ENCODE peak calls at places on chromosomes 5 and 9, in five cellular contexts. U is AG04449, L is cardiac fibroblast, N is K562, X is transverse colon. A is an unnamed sample.

GRCh38 chr9:29129763-29130162 is 1556.5 kb upstream of the C9orf72 start:
- DNase-seq in U (no peak), L (no peak), N (no peak), X (no peak), A (no peak)

GRCh38 chr9:19101203-19101602 is 1.5 kb downstream of the HAUS6 start:
- DNase-seq in U (no peak), L (no peak), N (no peak), X (no peak), A (no peak)

GRCh38 chr5:157109744-157110143 is 900 bp upstream of the HAVCR2 start:
- DNase-seq in U (no peak), L (no peak), N (no peak), X (no peak), A (no peak)

GRCh38 chr5:167063788-167064187 is 1227.7 kb upstream of the WWC1 start:
- DNase-seq in U (no peak), L (no peak), N (no peak), X (no peak), A (no peak)

GRCh38 chr9:95584176-95584575 is 67.4 kb upstream of the PTCH1 start:
- DNase-seq in U (no peak), L (no peak), N (no peak), X (no peak), A (no peak)

GRCh38 chr5:23994581-23995370 is 487.4 kb downstream of the PRDM9 start:
- DNase-seq in U (no peak), L (no peak), N (no peak), X (no peak), A (no peak)

GRCh38 chr5:66171349-66172344 is 27.5 kb downstream of the SREK1 start:
- DNase-seq in U (peak), L (peak), N (peak), X (peak), A (peak)

GRCh38 chr9:120402741-120403542 is 177.0 kb downstream of the CDK5RAP2 start:
- DNase-seq in U (peak), L (peak), N (peak), X (no peak), A (peak)

GRCh38 chr5:158124606-158125316 is 265.8 kb upstream of the CLINT1 start:
- DNase-seq in U (no peak), L (no peak), N (no peak), X (no peak), A (no peak)

GRCh38 chr5:6553986-6554385 is 78.9 kb downstream of the NSUN2 start:
- DNase-seq in U (no peak), L (no peak), N (no peak), X (no peak), A (no peak)

GRCh38 chr5:164809831-164810230 is 1304.4 kb downstream of the MAT2B start:
- DNase-seq in U (no peak), L (no peak), N (no peak), X (no peak), A (no peak)

GRCh38 chr9:89919171-89919681 is 314.4 kb downstream of the GADD45G start:
- DNase-seq in U (no peak), L (peak), N (peak), X (peak), A (no peak)

GRCh38 chr5:132022737-132023136 is 11.3 kb upstream of the ACSL6 start:
- DNase-seq in U (no peak), L (no peak), N (peak), X (no peak), A (no peak)

GRCh38 chr9:69178583-69179011 is 4.5 kb downstream of the TJP2 start:
- DNase-seq in U (no peak), L (no peak), N (no peak), X (no peak), A (no peak)

GRCh38 chr9:130846487-130847305 is 11.6 kb downstream of the ABL1 start:
- DNase-seq in U (no peak), L (peak), N (no peak), X (no peak), A (no peak)

GRCh38 chr5:123659495-123659894 is 147.5 kb downstream of the CSNK1G3 start:
- DNase-seq in U (peak), L (no peak), N (no peak), X (no peak), A (no peak)

GRCh38 chr9:95822583-95823431 is 52.7 kb upstream of the ERCC6L2 start:
- DNase-seq in U (peak), L (peak), N (no peak), X (no peak), A (peak)

GRCh38 chr5:110027527-110028322 is 338.0 kb downstream of the MAN2A1 start:
- DNase-seq in U (no peak), L (peak), N (no peak), X (no peak), A (no peak)

GRCh38 chr9:131682261-131682660 is 57.6 kb downstream of the RAPGEF1 start:
- DNase-seq in U (no peak), L (no peak), N (no peak), X (no peak), A (no peak)

GRCh38 chr5:157827429-157827828 is 31.5 kb downstream of the CLINT1 start:
- DNase-seq in U (no peak), L (peak), N (no peak), X (no peak), A (no peak)

GRCh38 chr9:87039809-87040392 is 92.6 kb upstream of the GAS1 start:
- DNase-seq in U (peak), L (peak), N (no peak), X (no peak), A (no peak)

GRCh38 chr5:108818613-108819272 is 71.0 kb downstream of the FER start:
- DNase-seq in U (peak), L (peak), N (no peak), X (no peak), A (no peak)

GRCh38 chr5:107123014-107123413 is 547.7 kb downstream of the EFNA5 start:
- DNase-seq in U (no peak), L (no peak), N (no peak), X (no peak), A (no peak)

GRCh38 chr9:91783411-91783810 is 166.6 kb downstream of the ROR2 start:
- DNase-seq in U (no peak), L (no peak), N (no peak), X (no peak), A (no peak)

GRCh38 chr5:32100230-32100629 is 73.9 kb downstream of the GOLPH3 start:
- DNase-seq in U (no peak), L (peak), N (no peak), X (no peak), A (no peak)

GRCh38 chr5:150554857-150555256 is 46.9 kb downstream of the NDST1 start:
- DNase-seq in U (no peak), L (no peak), N (no peak), X (no peak), A (no peak)

GRCh38 chr5:94694671-94695070 is 76.2 kb downstream of the SLF1 start:
- DNase-seq in U (no peak), L (peak), N (no peak), X (no peak), A (no peak)

GRCh38 chr9:137293482-137294090 is 8.5 kb downstream of the NRARP start:
- DNase-seq in U (no peak), L (no peak), N (no peak), X (peak), A (no peak)

GRCh38 chr5:149863830-149864229 is 80.8 kb downstream of the PDE6A start:
- DNase-seq in U (no peak), L (no peak), N (peak), X (no peak), A (no peak)

GRCh38 chr9:14198544-14199510 is 115.1 kb downstream of the NFIB start:
- DNase-seq in U (no peak), L (peak), N (no peak), X (peak), A (no peak)

GRCh38 chr9:33734911-33735310 is 60.5 kb upstream of the PRSS3 start:
- DNase-seq in U (no peak), L (no peak), N (no peak), X (peak), A (no peak)

GRCh38 chr5:172403191-172403794 is 51.0 kb downstream of the SH3PXD2B start:
- DNase-seq in U (no peak), L (peak), N (no peak), X (peak), A (no peak)

GRCh38 chr9:114513050-114513951 is 8.0 kb upstream of the WHRN start:
- DNase-seq in U (no peak), L (no peak), N (peak), X (peak), A (no peak)

GRCh38 chr5:149422429-149423286 is 43.6 kb upstream of the IL17B start:
- DNase-seq in U (no peak), L (peak), N (no peak), X (peak), A (no peak)

GRCh38 chr9:81690251-81690851 is 1.0 kb upstream of the TLE1 start:
- DNase-seq in U (no peak), L (peak), N (no peak), X (peak), A (no peak)

GRCh38 chr9:120913673-120914266 is 12.8 kb downstream of the TRAF1 start:
- DNase-seq in U (no peak), L (no peak), N (peak), X (no peak), A (no peak)

DNA sequence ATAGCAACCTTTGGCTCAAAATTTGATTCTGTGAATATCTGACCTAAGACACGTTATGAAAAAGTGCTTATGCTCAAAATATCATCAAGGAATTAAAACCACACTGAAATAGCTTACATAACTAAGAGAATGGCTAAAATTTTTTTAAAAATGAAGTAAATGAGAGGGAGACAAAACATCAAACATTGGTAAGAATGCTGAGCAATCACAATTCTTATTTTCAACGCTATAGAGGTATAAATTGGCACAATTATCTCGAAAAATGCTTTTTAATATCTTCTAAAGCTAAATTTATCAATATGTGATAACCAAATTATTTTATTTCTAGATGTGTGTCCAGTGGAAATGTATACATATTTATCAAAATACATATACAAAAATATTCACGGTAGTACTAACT is 381.3 kb downstream of the ANXA1 start:
- DNase-seq in U (no peak), L (no peak), N (no peak), X (no peak), A (no peak)
- TF ChIP-seq CTCF in U (no peak), L (no peak), N (no peak), X (no peak), A (no peak)

GRCh38 chr5:177433658-177434217 is 7.3 kb downstream of the GRK6 start:
- DNase-seq in U (no peak), L (no peak), N (no peak), X (no peak), A (no peak)

GRCh38 chr5:177435847-177436536 is 9.5 kb downstream of the GRK6 start:
- DNase-seq in U (no peak), L (no peak), N (no peak), X (no peak), A (no peak)

GRCh38 chr5:177432905-177433657 is 6.6 kb downstream of the GRK6 start:
- DNase-seq in U (no peak), L (no peak), N (no peak), X (no peak), A (no peak)

GRCh38 chr5:177434942-177435738 is 8.7 kb downstream of the GRK6 start:
- DNase-seq in U (no peak), L (no peak), N (no peak), X (no peak), A (no peak)

GRCh38 chr5:177434437-177434836 is 8.0 kb downstream of the GRK6 start:
- DNase-seq in U (no peak), L (no peak), N (no peak), X (no peak), A (no peak)
- H3K4me3 ChIP-seq in U (no peak), L (no peak), N (no peak), X (no peak), A (no peak)

GRCh38 chr9:135166566-135166965 is 79.1 kb downstream of the OLFM1 start:
- DNase-seq in U (no peak), L (no peak), N (peak), X (no peak), A (no peak)
- TF ChIP-seq CTCF in U (no peak), L (no peak), N (no peak), X (no peak), A (no peak)

GRCh38 chr9:136257381-136258298 is 12.0 kb upstream of the QSOX2 start:
- DNase-seq in U (no peak), L (no peak), N (no peak), X (no peak), A (no peak)
- H3K4me3 ChIP-seq in U (no peak), L (no peak), N (no peak), X (no peak), A (no peak)

GRCh38 chr5:25862276-25862675 is 1176.1 kb downstream of the CDH9 start:
- DNase-seq in U (no peak), L (no peak), N (peak), X (no peak), A (no peak)

GRCh38 chr5:25863811-25864210 is 1174.6 kb downstream of the CDH9 start:
- DNase-seq in U (no peak), L (no peak), N (no peak), X (no peak), A (no peak)

GRCh38 chr5:25858019-25858418 is 1180.4 kb downstream of the CDH9 start:
- DNase-seq in U (no peak), L (no peak), N (peak), X (no peak), A (no peak)
- TF ChIP-seq CTCF in U (no peak), L (no peak), N (no peak), X (no peak), A (no peak)

GRCh38 chr5:134004626-134005414 is at the start of gene VDAC1:
- DNase-seq in U (peak), L (peak), N (peak), X (peak), A (no peak)
- H3K4me3 ChIP-seq in U (peak), L (peak), N (peak), X (peak), A (peak)

GRCh38 chr9:462611-463010 is 247.9 kb downstream of the DOCK8 start:
- DNase-seq in U (no peak), L (no peak), N (no peak), X (no peak), A (no peak)

GRCh38 chr9:463455-464125 is 248.9 kb downstream of the DOCK8 start:
- DNase-seq in U (no peak), L (no peak), N (no peak), X (no peak), A (no peak)

GRCh38 chr9:456365-456764 is 241.7 kb downstream of the DOCK8 start:
- DNase-seq in U (no peak), L (peak), N (no peak), X (no peak), A (no peak)

DNA sequence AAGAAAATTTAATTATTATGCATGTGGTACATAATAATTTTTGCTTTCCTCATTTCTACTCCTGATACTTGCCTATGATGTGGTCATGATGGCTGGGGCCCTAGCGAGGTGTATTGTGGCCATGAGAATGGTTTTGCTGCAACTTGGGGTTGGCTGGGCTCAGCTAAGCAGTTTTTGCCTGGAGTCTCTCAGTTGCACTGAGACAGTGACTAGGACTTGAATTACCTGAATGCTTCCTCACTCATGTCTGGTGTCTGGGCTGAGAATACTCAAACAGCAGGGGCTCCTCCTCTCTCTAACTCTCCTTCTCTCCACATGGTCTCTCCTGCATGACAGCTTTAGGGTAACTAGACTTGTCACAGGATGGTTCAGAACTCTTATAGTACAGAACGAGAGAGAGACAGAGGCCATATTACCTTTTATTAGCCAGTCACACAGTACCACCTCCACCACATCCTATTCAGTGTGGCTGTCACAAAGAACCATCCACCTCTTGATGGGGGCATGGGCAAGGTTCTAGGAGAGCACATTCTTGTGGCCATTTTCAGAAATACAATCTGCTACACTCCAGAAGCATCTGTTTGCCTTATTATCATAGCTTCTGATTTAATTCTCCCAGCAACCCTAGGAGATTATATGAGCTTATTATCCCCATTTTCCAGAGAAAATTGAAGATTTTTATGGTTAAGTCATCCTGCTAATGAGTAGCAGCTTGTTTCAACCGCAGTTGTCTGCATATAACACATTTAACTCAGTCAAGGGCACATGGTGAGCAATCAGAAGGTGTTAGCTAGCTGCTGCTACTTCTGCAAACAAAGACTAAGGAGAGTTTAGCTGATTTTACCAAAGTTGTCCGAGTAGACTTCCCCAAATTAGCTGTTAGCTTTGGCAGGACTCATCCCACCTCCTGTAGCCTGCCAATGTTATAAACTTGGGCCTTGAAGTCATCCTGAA is 245.1 kb downstream of the DOCK8 start:
- DNase-seq in U (no peak), L (no peak), N (no peak), X (no peak), A (no peak)
- TF ChIP-seq CTCF in U (no peak), L (no peak), N (no peak), X (no peak), A (no peak)

DNA sequence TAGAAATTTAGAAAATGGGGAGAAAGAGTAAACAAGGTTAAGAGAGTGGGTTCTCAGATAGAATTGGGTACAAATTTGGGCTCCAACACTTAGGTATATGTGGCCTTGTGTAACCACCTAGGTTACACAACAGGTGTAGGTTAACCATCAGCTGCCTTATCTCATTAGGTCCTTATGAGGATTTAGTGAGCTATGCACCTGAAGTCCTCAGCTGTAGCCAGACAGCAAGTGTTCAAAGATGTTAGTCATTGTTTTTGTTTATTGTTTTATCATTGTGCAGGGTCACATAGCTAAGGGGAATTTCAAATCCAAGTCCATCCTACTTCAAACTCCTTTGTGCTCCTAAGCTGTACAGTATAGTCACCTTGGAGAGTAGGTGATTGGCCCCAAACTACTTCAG is 970 bp upstream of the TRIM32 start:
- DNase-seq in U (no peak), L (no peak), N (no peak), X (no peak), A (no peak)
- H3K4me3 ChIP-seq in U (peak), L (no peak), N (peak), X (peak), A (peak)

GRCh38 chr9:127825319-127826051 is 22.8 kb downstream of the FPGS start:
- DNase-seq in U (no peak), L (no peak), N (peak), X (peak), A (no peak)
- TF ChIP-seq CTCF in U (peak), L (peak), N (peak), X (peak), A (peak)

GRCh38 chr9:79939819-79940218 is 368.1 kb downstream of the TLE4 start:
- DNase-seq in U (no peak), L (no peak), N (no peak), X (no peak), A (no peak)
- H3K4me3 ChIP-seq in U (no peak), L (no peak), N (no peak), X (no peak), A (no peak)

A was measured in HFF-Myc.